ENCODE peak calls at places on chromosomes 7 and 10, in four cellular contexts. One of them, this sample, is unnamed.

GRCh38 chr10:124511205-124512039 is 49.8 kb downstream of the LHPP start:
- DNase-seq in dorsolateral prefrontal cortex: no peak
- DNase-seq in lower leg skin: no peak
- DNase-seq in WTC11: no peak
- DNase-seq in this sample: no peak

GRCh38 chr10:121900443-121901174 is 27.2 kb downstream of the ATE1 start:
- DNase-seq in dorsolateral prefrontal cortex: no peak
- DNase-seq in lower leg skin: no peak
- DNase-seq in WTC11: no peak
- DNase-seq in this sample: peak; percentile 25

GRCh38 chr7:127961787-127962463 is 69.3 kb downstream of the LRRC4 start:
- DNase-seq in dorsolateral prefrontal cortex: no peak
- DNase-seq in lower leg skin: no peak
- DNase-seq in WTC11: no peak
- DNase-seq in this sample: no peak

GRCh38 chr10:79105164-79105739 is 36.5 kb downstream of the ZMIZ1 start:
- DNase-seq in dorsolateral prefrontal cortex: no peak
- DNase-seq in lower leg skin: no peak
- DNase-seq in WTC11: no peak
- DNase-seq in this sample: no peak

GRCh38 chr7:7662527-7662926 is 22.0 kb downstream of the UMAD1 start:
- DNase-seq in dorsolateral prefrontal cortex: no peak
- DNase-seq in lower leg skin: no peak
- DNase-seq in WTC11: peak; percentile 31
- DNase-seq in this sample: no peak

GRCh38 chr10:73169320-73169719 is 1.4 kb downstream of the FAM149B1 start:
- DNase-seq in dorsolateral prefrontal cortex: no peak
- DNase-seq in lower leg skin: no peak
- DNase-seq in WTC11: no peak
- DNase-seq in this sample: no peak

GRCh38 chr10:1185911-1186692 is 129.9 kb downstream of the WDR37 start:
- DNase-seq in dorsolateral prefrontal cortex: peak; percentile 24
- DNase-seq in lower leg skin: no peak
- DNase-seq in WTC11: peak; percentile 8
- DNase-seq in this sample: no peak

GRCh38 chr7:123537026-123537642 is 2.7 kb upstream of the IQUB start:
- DNase-seq in dorsolateral prefrontal cortex: no peak
- DNase-seq in lower leg skin: no peak
- DNase-seq in WTC11: no peak
- DNase-seq in this sample: no peak

GRCh38 chr7:130998993-130999602 is 265.1 kb upstream of the KLF14 start:
- DNase-seq in dorsolateral prefrontal cortex: no peak
- DNase-seq in lower leg skin: no peak
- DNase-seq in WTC11: no peak
- DNase-seq in this sample: no peak

DNA sequence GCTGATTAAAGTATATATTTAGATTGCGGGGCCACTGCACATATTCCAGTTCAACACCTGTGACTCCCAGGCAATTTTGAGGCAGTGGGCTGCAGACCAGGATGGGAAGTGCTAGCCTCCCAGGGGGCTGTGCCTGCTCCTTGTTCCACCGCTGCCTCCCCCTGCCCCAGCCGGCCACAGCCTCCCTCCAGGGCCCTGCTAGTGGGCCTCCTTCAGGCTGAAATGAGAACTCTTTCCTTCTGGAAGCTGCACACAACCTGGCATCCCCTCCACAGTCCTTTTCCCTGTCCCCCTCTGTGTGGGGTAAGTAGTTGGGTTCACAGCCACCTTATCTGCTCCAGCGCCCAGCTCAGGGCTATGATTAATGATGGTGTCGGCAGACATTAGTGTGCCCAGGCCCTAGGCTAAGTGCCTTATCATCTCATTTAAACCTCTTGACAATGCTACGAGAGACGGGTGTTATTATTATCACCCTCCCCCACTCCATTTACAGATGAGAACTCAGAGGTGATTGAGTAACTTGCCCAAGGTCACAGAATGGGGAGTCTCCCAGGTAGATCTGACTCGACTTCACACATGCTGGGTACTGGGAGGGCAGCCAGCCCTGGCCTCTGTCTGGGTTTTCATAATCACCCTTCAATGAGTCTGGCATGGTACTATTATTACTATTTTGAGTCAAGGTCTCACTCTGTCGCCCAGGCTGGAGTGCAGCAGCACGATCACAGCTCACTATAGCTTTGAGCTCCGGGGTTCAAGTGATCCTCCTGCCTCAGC is 10.8 kb upstream of the SFRP5 start:
- DNase-seq in dorsolateral prefrontal cortex: no peak
- DNase-seq in lower leg skin: no peak
- DNase-seq in WTC11: no peak
- DNase-seq in this sample: no peak
- TF ChIP-seq CTCF in dorsolateral prefrontal cortex: no peak
- TF ChIP-seq CTCF in lower leg skin: no peak
- TF ChIP-seq CTCF in WTC11: no peak
- TF ChIP-seq CTCF in this sample: no peak

DNA sequence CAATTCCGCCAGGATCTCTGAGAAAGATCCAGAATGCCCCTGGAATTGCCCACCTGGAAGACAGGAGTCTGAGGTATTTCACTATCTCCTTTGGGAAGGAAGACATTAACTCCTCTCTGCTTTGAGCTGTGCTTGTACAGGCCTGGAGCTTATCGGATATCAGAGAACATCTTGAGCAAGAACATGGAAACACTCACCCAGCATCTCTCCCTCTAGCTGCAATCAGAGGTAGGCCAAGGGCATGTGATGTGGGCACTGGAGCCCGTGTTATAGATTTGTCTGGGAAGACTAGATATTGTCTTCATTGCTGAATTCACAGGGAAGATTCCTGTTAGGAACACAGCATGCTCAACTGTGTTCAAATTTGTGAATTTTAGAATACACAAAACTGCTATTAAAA is 233.9 kb downstream of the PHF14 start:
- DNase-seq in dorsolateral prefrontal cortex: no peak
- DNase-seq in lower leg skin: no peak
- DNase-seq in WTC11: no peak
- DNase-seq in this sample: no peak
- TF ChIP-seq CTCF in dorsolateral prefrontal cortex: no peak
- TF ChIP-seq CTCF in lower leg skin: no peak
- TF ChIP-seq CTCF in WTC11: no peak
- TF ChIP-seq CTCF in this sample: no peak

GRCh38 chr10:17850526-17850925 is 41.4 kb downstream of the MRC1 start:
- DNase-seq in dorsolateral prefrontal cortex: no peak
- DNase-seq in lower leg skin: no peak
- DNase-seq in WTC11: no peak
- DNase-seq in this sample: no peak

GRCh38 chr10:17851611-17852010 is 42.5 kb downstream of the MRC1 start:
- DNase-seq in dorsolateral prefrontal cortex: peak; percentile 51
- DNase-seq in lower leg skin: peak; percentile 90
- DNase-seq in WTC11: no peak
- DNase-seq in this sample: no peak

GRCh38 chr10:17848646-17849045 is 39.5 kb downstream of the MRC1 start:
- DNase-seq in dorsolateral prefrontal cortex: no peak
- DNase-seq in lower leg skin: no peak
- DNase-seq in WTC11: no peak
- DNase-seq in this sample: no peak

GRCh38 chr10:17847586-17848296 is 38.6 kb downstream of the MRC1 start:
- DNase-seq in dorsolateral prefrontal cortex: no peak
- DNase-seq in lower leg skin: no peak
- DNase-seq in WTC11: no peak
- DNase-seq in this sample: no peak
- TF ChIP-seq CTCF in dorsolateral prefrontal cortex: peak; percentile 60
- TF ChIP-seq CTCF in lower leg skin: no peak
- TF ChIP-seq CTCF in WTC11: no peak
- TF ChIP-seq CTCF in this sample: peak; percentile 47

GRCh38 chr7:73342645-73343044 is 14.7 kb downstream of the FKBP6 start:
- DNase-seq in dorsolateral prefrontal cortex: no peak
- DNase-seq in lower leg skin: no peak
- DNase-seq in WTC11: no peak
- DNase-seq in this sample: no peak
- TF ChIP-seq CTCF in dorsolateral prefrontal cortex: peak; percentile 60
- TF ChIP-seq CTCF in lower leg skin: no peak
- TF ChIP-seq CTCF in WTC11: no peak
- TF ChIP-seq CTCF in this sample: peak; percentile 37

GRCh38 chr10:59719374-59719773 is 9.7 kb upstream of the SLC16A9 start:
- DNase-seq in dorsolateral prefrontal cortex: no peak
- DNase-seq in lower leg skin: no peak
- DNase-seq in WTC11: no peak
- DNase-seq in this sample: no peak
- TF ChIP-seq CTCF in dorsolateral prefrontal cortex: no peak
- TF ChIP-seq CTCF in lower leg skin: no peak
- TF ChIP-seq CTCF in WTC11: peak; percentile 17
- TF ChIP-seq CTCF in this sample: no peak

GRCh38 chr10:47458466-47459154 is 25.3 kb downstream of the ANXA8 start:
- DNase-seq in dorsolateral prefrontal cortex: no peak
- DNase-seq in lower leg skin: peak; percentile 66
- DNase-seq in WTC11: no peak
- DNase-seq in this sample: no peak
- TF ChIP-seq CTCF in dorsolateral prefrontal cortex: no peak
- TF ChIP-seq CTCF in lower leg skin: no peak
- TF ChIP-seq CTCF in WTC11: no peak
- TF ChIP-seq CTCF in this sample: no peak

GRCh38 chr10:88433551-88434186 is 149.4 kb downstream of the RNLS start:
- DNase-seq in dorsolateral prefrontal cortex: no peak
- DNase-seq in lower leg skin: no peak
- DNase-seq in WTC11: no peak
- DNase-seq in this sample: no peak
- TF ChIP-seq CTCF in dorsolateral prefrontal cortex: no peak
- TF ChIP-seq CTCF in lower leg skin: no peak
- TF ChIP-seq CTCF in WTC11: no peak
- TF ChIP-seq CTCF in this sample: no peak

GRCh38 chr7:1912472-1913289 is 242.6 kb downstream of the ELFN1 start:
- DNase-seq in dorsolateral prefrontal cortex: no peak
- DNase-seq in lower leg skin: no peak
- DNase-seq in WTC11: no peak
- DNase-seq in this sample: peak; percentile 63
- TF ChIP-seq CTCF in dorsolateral prefrontal cortex: no peak
- TF ChIP-seq CTCF in lower leg skin: no peak
- TF ChIP-seq CTCF in WTC11: no peak
- TF ChIP-seq CTCF in this sample: no peak

This sample was measured in nephron progenitor cell.